ENCODE peak calls at places on chromosomes 13 and 19, in seven cellular contexts. O is fibroblast of the aortic adventitia, U is EL, T is RKO, K is PC-9, P is GM23338, E is NCI-H1092. I is an unnamed sample.

GRCh38 chr19:47582320-47582909 is 9.5 kb upstream of the ZNF541 start:
- DNase-seq in E (no peak), T (no peak), U (peak), K (no peak), P (no peak), O (peak), I (peak)

GRCh38 chr13:31094331-31095015 is 67.2 kb downstream of the HSPH1 start:
- DNase-seq in T (no peak), K (peak), E (no peak), U (no peak), O (no peak), P (no peak), I (no peak)

GRCh38 chr19:5369962-5370367 is 29.4 kb upstream of the PTPRS start:
- DNase-seq in U (peak), P (peak), K (no peak), O (no peak), E (no peak), T (no peak), I (no peak)

GRCh38 chr13:44141213-44141724 is 232.4 kb upstream of the SERP2 start:
- DNase-seq in T (peak), U (peak), O (peak), E (no peak), K (no peak), P (peak), I (no peak)

GRCh38 chr13:112376050-112376681 is at the start of gene SPACA7:
- DNase-seq in P (no peak), K (no peak), O (no peak), E (peak), T (no peak), U (no peak), I (no peak)

GRCh38 chr13:42525035-42525504 is 48.9 kb upstream of the TNFSF11 start:
- DNase-seq in K (peak), E (no peak), U (peak), T (no peak), O (peak), P (no peak), I (no peak)

GRCh38 chr13:80342541-80343371 is 1.8 kb upstream of the SPRY2 start:
- DNase-seq in P (peak), O (peak), T (peak), U (peak), E (peak), K (peak), I (peak)

GRCh38 chr19:18898081-18898532 is 2.1 kb upstream of the CERS1 start:
- DNase-seq in O (peak), P (no peak), U (no peak), E (no peak), K (no peak), T (no peak), I (no peak)

GRCh38 chr19:42419309-42419708 is 7.9 kb downstream of the LIPE start:
- DNase-seq in T (no peak), O (no peak), P (no peak), E (no peak), U (no peak), K (no peak), I (no peak)

GRCh38 chr19:2575734-2576481 is 100.0 kb downstream of the GADD45B start:
- DNase-seq in T (no peak), K (no peak), E (no peak), O (peak), P (no peak), U (no peak), I (peak)

GRCh38 chr19:50434525-50434924 is 1.8 kb downstream of the MYBPC2 start:
- DNase-seq in T (no peak), O (no peak), P (no peak), K (no peak), U (no peak), E (no peak), I (no peak)

GRCh38 chr13:109816112-109816978 is 30.0 kb upstream of the IRS2 start:
- DNase-seq in T (no peak), U (no peak), E (peak), P (peak), O (no peak), K (peak), I (peak)

GRCh38 chr19:45645631-45646344 is 6.6 kb upstream of the EML2 start:
- DNase-seq in E (peak), U (peak), K (peak), O (peak), T (peak), P (peak), I (peak)

GRCh38 chr13:49840266-49840665 is 47.8 kb upstream of the KPNA3 start:
- DNase-seq in U (no peak), P (peak), E (no peak), O (no peak), T (no peak), K (no peak), I (no peak)

GRCh38 chr19:23787106-23787505 is 28.4 kb upstream of the ZNF681 start:
- DNase-seq in O (no peak), U (peak), E (no peak), T (peak), K (peak), P (no peak), I (no peak)

GRCh38 chr13:103473081-103473480 is 406.9 kb upstream of the SLC10A2 start:
- DNase-seq in K (no peak), P (no peak), T (no peak), O (no peak), E (no peak), U (no peak), I (no peak)

GRCh38 chr19:15091918-15092753 is 10.1 kb downstream of the OR1I1 start:
- DNase-seq in E (peak), U (peak), K (peak), O (peak), P (peak), T (peak), I (peak)

GRCh38 chr13:24038405-24038804 is 122.1 kb upstream of the SPATA13 start:
- DNase-seq in U (peak), K (peak), O (no peak), E (no peak), P (no peak), T (no peak), I (no peak)

GRCh38 chr19:28294395-28294794 is 918.6 kb downstream of the UQCRFS1 start:
- DNase-seq in E (no peak), O (peak), T (no peak), U (no peak), P (no peak), K (no peak), I (no peak)

GRCh38 chr13:97653741-97654140 is 219.8 kb downstream of the RAP2A start:
- DNase-seq in E (no peak), U (peak), K (no peak), P (no peak), O (peak), T (no peak), I (no peak)

GRCh38 chr19:11538232-11539036 is at the start of gene CNN1:
- DNase-seq in E (no peak), T (no peak), P (peak), K (no peak), U (peak), O (peak), I (peak)

GRCh38 chr13:88622362-88622973 is 951.3 kb downstream of the SLITRK5 start:
- DNase-seq in E (no peak), P (peak), O (no peak), K (no peak), U (no peak), T (peak), I (no peak)

GRCh38 chr19:18401580-18402112 is 4.2 kb upstream of the LRRC25 start:
- DNase-seq in O (peak), P (peak), K (peak), U (peak), E (no peak), T (peak), I (no peak)

GRCh38 chr19:58368561-58369360 is 6.2 kb upstream of the ZNF497 start:
- DNase-seq in O (no peak), K (no peak), T (no peak), U (no peak), P (peak), E (no peak), I (no peak)

GRCh38 chr19:30473334-30473867 is 101.2 kb downstream of the ZNF536 start:
- DNase-seq in T (peak), K (no peak), E (no peak), P (no peak), O (no peak), U (no peak), I (no peak)

GRCh38 chr19:18208098-18208951 is 4.5 kb upstream of the RAB3A start:
- DNase-seq in T (no peak), P (peak), K (no peak), U (peak), O (peak), E (no peak), I (peak)

GRCh38 chr13:103557878-103558277 is 491.7 kb upstream of the SLC10A2 start:
- DNase-seq in P (no peak), U (no peak), T (no peak), E (no peak), O (no peak), K (no peak), I (no peak)

GRCh38 chr19:53388168-53388567 is 6.8 kb upstream of the ZNF765 start:
- DNase-seq in P (no peak), K (no peak), E (no peak), O (no peak), U (peak), T (no peak), I (no peak)

GRCh38 chr13:32165791-32166190 is 134.2 kb downstream of the FRY start:
- DNase-seq in K (no peak), U (no peak), P (no peak), T (no peak), O (peak), E (no peak), I (no peak)

GRCh38 chr19:35295792-35296462 is 4.0 kb downstream of the MAG start:
- DNase-seq in U (no peak), E (no peak), O (no peak), K (no peak), T (no peak), P (peak), I (no peak)

I was measured in stromal cell of bone marrow.